ENCODE peak calls at places on chromosomes 3 and 15, in eight cellular contexts. One of them, this sample, is unnamed.
A peak's percentile ranks its signal among the peaks of the same experiment; 100 is the strongest.

GRCh38 chr3:153051427-153052095 is 110.5 kb upstream of the RAP2B start:
- DNase-seq in kidney: no peak
- DNase-seq in A673: peak; percentile 41
- DNase-seq in right lobe of liver: no peak
- DNase-seq in foreskin keratinocyte: peak; percentile 96
- DNase-seq in RWPE2: no peak
- DNase-seq in IMR-90: peak; percentile 92
- DNase-seq in colonic mucosa: peak; percentile 41
- DNase-seq in this sample: peak; percentile 79

GRCh38 chr3:186024210-186024609 is 84.7 kb downstream of the ETV5 start:
- DNase-seq in colonic mucosa: no peak
- DNase-seq in kidney: no peak
- DNase-seq in IMR-90: no peak
- DNase-seq in foreskin keratinocyte: no peak
- DNase-seq in RWPE2: no peak
- DNase-seq in right lobe of liver: no peak
- DNase-seq in A673: no peak
- DNase-seq in this sample: no peak

GRCh38 chr3:21274000-21274671 is 476.9 kb downstream of the ZNF385D start:
- DNase-seq in right lobe of liver: no peak
- DNase-seq in A673: no peak
- DNase-seq in kidney: no peak
- DNase-seq in IMR-90: peak; percentile 17
- DNase-seq in colonic mucosa: no peak
- DNase-seq in foreskin keratinocyte: peak; percentile 48
- DNase-seq in RWPE2: no peak
- DNase-seq in this sample: no peak

GRCh38 chr15:61634837-61635236 is 405.7 kb upstream of the RORA start:
- DNase-seq in right lobe of liver: no peak
- DNase-seq in A673: no peak
- DNase-seq in RWPE2: no peak
- DNase-seq in foreskin keratinocyte: no peak
- DNase-seq in kidney: no peak
- DNase-seq in IMR-90: no peak
- DNase-seq in colonic mucosa: no peak
- DNase-seq in this sample: no peak

GRCh38 chr15:73125219-73125618 is 73.0 kb downstream of the NEO1 start:
- DNase-seq in RWPE2: no peak
- DNase-seq in right lobe of liver: no peak
- DNase-seq in kidney: no peak
- DNase-seq in IMR-90: peak; percentile 35
- DNase-seq in colonic mucosa: no peak
- DNase-seq in A673: no peak
- DNase-seq in foreskin keratinocyte: peak; percentile 6
- DNase-seq in this sample: no peak

GRCh38 chr3:160184655-160185054 is 40.6 kb upstream of the C3orf80 start:
- DNase-seq in IMR-90: peak; percentile 82
- DNase-seq in RWPE2: no peak
- DNase-seq in A673: no peak
- DNase-seq in foreskin keratinocyte: no peak
- DNase-seq in colonic mucosa: no peak
- DNase-seq in kidney: no peak
- DNase-seq in right lobe of liver: no peak
- DNase-seq in this sample: no peak

GRCh38 chr3:113890256-113890900 is 51.8 kb downstream of the GRAMD1C start:
- DNase-seq in colonic mucosa: peak; percentile 28
- DNase-seq in right lobe of liver: peak; percentile 73
- DNase-seq in IMR-90: no peak
- DNase-seq in RWPE2: no peak
- DNase-seq in A673: no peak
- DNase-seq in foreskin keratinocyte: no peak
- DNase-seq in kidney: no peak
- DNase-seq in this sample: no peak

GRCh38 chr3:179323197-179323901 is 518 bp downstream of the ZNF639 start:
- DNase-seq in foreskin keratinocyte: peak; percentile 54
- DNase-seq in RWPE2: peak; percentile 70
- DNase-seq in IMR-90: peak; percentile 70
- DNase-seq in A673: peak; percentile 81
- DNase-seq in colonic mucosa: peak; percentile 74
- DNase-seq in kidney: peak; percentile 93
- DNase-seq in right lobe of liver: peak; percentile 76
- DNase-seq in this sample: peak; percentile 68

GRCh38 chr3:27345493-27345892 is 23.7 kb downstream of the NEK10 start:
- DNase-seq in IMR-90: no peak
- DNase-seq in right lobe of liver: peak; percentile 53
- DNase-seq in foreskin keratinocyte: no peak
- DNase-seq in A673: no peak
- DNase-seq in colonic mucosa: peak; percentile 40
- DNase-seq in kidney: no peak
- DNase-seq in RWPE2: no peak
- DNase-seq in this sample: no peak

GRCh38 chr3:10901293-10902010 is 85.4 kb downstream of the SLC6A11 start:
- DNase-seq in kidney: no peak
- DNase-seq in A673: no peak
- DNase-seq in colonic mucosa: no peak
- DNase-seq in right lobe of liver: no peak
- DNase-seq in IMR-90: no peak
- DNase-seq in foreskin keratinocyte: no peak
- DNase-seq in RWPE2: no peak
- DNase-seq in this sample: no peak

GRCh38 chr15:27399236-27399635 is 428.3 kb downstream of the GABRG3 start:
- DNase-seq in RWPE2: no peak
- DNase-seq in foreskin keratinocyte: no peak
- DNase-seq in colonic mucosa: no peak
- DNase-seq in A673: no peak
- DNase-seq in kidney: no peak
- DNase-seq in IMR-90: no peak
- DNase-seq in right lobe of liver: no peak
- DNase-seq in this sample: no peak

GRCh38 chr3:65526656-65527055 is 512.1 kb downstream of the MAGI1 start:
- DNase-seq in right lobe of liver: no peak
- DNase-seq in foreskin keratinocyte: no peak
- DNase-seq in A673: no peak
- DNase-seq in IMR-90: no peak
- DNase-seq in RWPE2: no peak
- DNase-seq in colonic mucosa: no peak
- DNase-seq in kidney: no peak
- DNase-seq in this sample: no peak

GRCh38 chr3:65523878-65524277 is 514.8 kb downstream of the MAGI1 start:
- DNase-seq in RWPE2: no peak
- DNase-seq in foreskin keratinocyte: no peak
- DNase-seq in A673: no peak
- DNase-seq in IMR-90: no peak
- DNase-seq in kidney: no peak
- DNase-seq in colonic mucosa: no peak
- DNase-seq in right lobe of liver: no peak
- DNase-seq in this sample: no peak

GRCh38 chr3:65521032-65521431 is 517.7 kb downstream of the MAGI1 start:
- DNase-seq in A673: no peak
- DNase-seq in colonic mucosa: no peak
- DNase-seq in foreskin keratinocyte: no peak
- DNase-seq in kidney: no peak
- DNase-seq in right lobe of liver: no peak
- DNase-seq in IMR-90: no peak
- DNase-seq in RWPE2: no peak
- DNase-seq in this sample: no peak

GRCh38 chr3:65524544-65525070 is 514.1 kb downstream of the MAGI1 start:
- DNase-seq in right lobe of liver: no peak
- DNase-seq in IMR-90: no peak
- DNase-seq in A673: no peak
- DNase-seq in colonic mucosa: no peak
- DNase-seq in kidney: no peak
- DNase-seq in foreskin keratinocyte: no peak
- DNase-seq in RWPE2: no peak
- DNase-seq in this sample: no peak
- H3K27ac ChIP-seq in right lobe of liver: no peak overlapping the region
- H3K27ac ChIP-seq in IMR-90: no peak overlapping the region
- H3K27ac ChIP-seq in A673: no peak overlapping the region
- H3K27ac ChIP-seq in colonic mucosa: no peak overlapping the region
- H3K27ac ChIP-seq in kidney: no peak overlapping the region
- H3K27ac ChIP-seq in foreskin keratinocyte: no peak overlapping the region
- H3K27ac ChIP-seq in RWPE2: no peak overlapping the region
- H3K27ac ChIP-seq in this sample: no peak overlapping the region

GRCh38 chr15:66698318-66698961 is 3.6 kb upstream of the SMAD6 start:
- DNase-seq in colonic mucosa: peak; percentile 75
- DNase-seq in A673: peak; percentile 84
- DNase-seq in IMR-90: peak; percentile 56
- DNase-seq in right lobe of liver: peak; percentile 85
- DNase-seq in RWPE2: no peak
- DNase-seq in kidney: peak; percentile 84
- DNase-seq in foreskin keratinocyte: peak; percentile 27
- DNase-seq in this sample: peak; percentile 56
- TF ChIP-seq CTCF in colonic mucosa: peak; percentile 67
- TF ChIP-seq CTCF in A673: peak; percentile 67
- TF ChIP-seq CTCF in IMR-90: peak; percentile 80
- TF ChIP-seq CTCF in right lobe of liver: peak; percentile 92
- TF ChIP-seq CTCF in RWPE2: peak; percentile 97
- TF ChIP-seq CTCF in kidney: peak; percentile 89
- TF ChIP-seq CTCF in foreskin keratinocyte: peak; percentile 68
- TF ChIP-seq CTCF in this sample: peak; percentile 86

GRCh38 chr3:130316164-130316563 is 29.3 kb upstream of the COL6A5 start:
- DNase-seq in RWPE2: no peak
- DNase-seq in A673: no peak
- DNase-seq in kidney: no peak
- DNase-seq in right lobe of liver: no peak
- DNase-seq in IMR-90: peak; percentile 31
- DNase-seq in foreskin keratinocyte: no peak
- DNase-seq in colonic mucosa: peak; percentile 19
- DNase-seq in this sample: no peak
- H3K27ac ChIP-seq in RWPE2: no peak overlapping the region
- H3K27ac ChIP-seq in A673: no peak overlapping the region
- H3K27ac ChIP-seq in kidney: no peak overlapping the region
- H3K27ac ChIP-seq in right lobe of liver: no peak overlapping the region
- H3K27ac ChIP-seq in IMR-90: no peak overlapping the region
- H3K27ac ChIP-seq in foreskin keratinocyte: no peak overlapping the region
- H3K27ac ChIP-seq in colonic mucosa: no peak overlapping the region
- H3K27ac ChIP-seq in this sample: no peak overlapping the region

DNA sequence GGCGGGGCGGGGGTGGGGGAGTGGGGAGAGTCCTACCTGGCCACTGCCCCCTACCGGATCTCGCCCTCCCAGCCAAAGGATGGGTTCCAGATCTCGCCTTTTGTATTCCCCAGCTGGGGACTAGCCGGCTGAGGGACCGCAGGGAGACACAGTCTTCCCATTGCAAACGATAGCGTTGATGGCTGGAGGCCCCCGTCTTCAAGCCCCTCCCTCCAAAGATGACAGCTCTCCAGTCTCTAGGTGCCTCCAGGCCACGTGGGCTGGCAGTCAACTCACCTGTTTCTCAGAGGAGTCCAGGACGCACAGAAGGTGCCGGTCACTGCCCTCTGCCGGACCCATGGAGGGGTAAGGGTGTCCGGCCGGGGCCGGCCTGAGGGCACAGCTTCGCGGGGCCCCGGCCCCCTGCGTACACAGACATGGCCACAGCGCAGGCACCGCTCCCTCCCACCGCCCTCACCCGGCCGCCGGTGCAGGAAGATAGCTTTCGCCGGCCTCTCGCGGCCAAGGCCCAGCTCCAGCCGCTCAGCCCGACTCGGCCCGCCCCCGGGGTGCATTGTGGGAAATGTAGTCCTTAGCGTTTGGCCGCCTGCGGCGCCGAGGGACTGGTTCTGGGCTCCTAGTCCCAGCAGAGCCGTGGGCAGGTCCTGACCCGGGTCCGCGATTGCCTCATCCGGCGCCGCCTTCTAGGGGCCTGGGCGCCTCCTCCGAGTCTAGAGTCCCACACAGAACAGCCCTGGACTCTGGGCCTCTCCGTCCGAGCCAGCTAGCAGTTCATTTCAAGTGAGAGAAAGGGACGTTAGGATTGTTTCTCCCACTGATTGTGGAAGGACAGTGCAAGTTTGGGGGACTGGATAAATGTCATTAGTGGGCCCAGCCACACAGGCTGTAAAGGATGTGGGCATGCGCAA is at the start of gene MON1A:
- DNase-seq in IMR-90: peak; percentile 82
- DNase-seq in A673: peak; percentile 76
- DNase-seq in right lobe of liver: peak; percentile 99
- DNase-seq in RWPE2: peak; percentile 95
- DNase-seq in kidney: peak; percentile 98
- DNase-seq in colonic mucosa: peak; percentile 99
- DNase-seq in foreskin keratinocyte: peak; percentile 86
- DNase-seq in this sample: peak; percentile 77
- TF ChIP-seq CTCF in IMR-90: peak; percentile 16
- TF ChIP-seq CTCF in A673: no peak
- TF ChIP-seq CTCF in right lobe of liver: peak; percentile 40
- TF ChIP-seq CTCF in RWPE2: peak; percentile 48
- TF ChIP-seq CTCF in kidney: no peak
- TF ChIP-seq CTCF in colonic mucosa: no peak
- TF ChIP-seq CTCF in foreskin keratinocyte: peak; percentile 49
- TF ChIP-seq CTCF in this sample: peak; percentile 49

DNA sequence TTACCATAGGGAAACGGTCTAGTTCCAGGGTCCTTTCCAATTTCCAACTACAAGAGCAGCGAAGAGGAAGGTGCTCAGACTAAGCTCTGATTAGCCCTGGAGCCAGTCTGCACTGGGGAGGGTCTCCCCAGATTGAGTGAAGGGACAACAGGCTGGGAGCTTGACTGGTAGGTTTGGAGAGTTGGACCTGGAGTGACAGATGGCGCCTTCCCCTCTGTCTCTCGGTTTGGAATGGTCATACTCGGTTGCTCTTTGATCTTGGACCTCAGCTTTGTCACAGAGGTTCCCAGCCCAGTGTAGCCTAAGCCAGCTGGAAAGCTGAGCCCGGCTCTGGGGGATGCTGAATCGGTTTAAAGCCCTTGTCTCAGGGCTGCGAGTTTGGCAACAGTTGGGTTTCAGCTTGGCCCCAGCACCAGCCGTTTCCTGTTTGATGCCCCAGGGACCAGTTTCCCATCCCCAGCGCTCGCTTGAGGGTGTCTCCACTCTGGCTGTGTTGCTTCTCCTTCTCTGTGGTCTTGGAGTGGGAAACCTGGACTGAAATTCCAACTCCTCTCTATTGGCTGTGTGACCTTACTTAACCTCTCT is 53.1 kb upstream of the ULK4 start:
- DNase-seq in RWPE2: no peak
- DNase-seq in foreskin keratinocyte: no peak
- DNase-seq in IMR-90: no peak
- DNase-seq in kidney: peak; percentile 83
- DNase-seq in right lobe of liver: peak; percentile 87
- DNase-seq in colonic mucosa: peak; percentile 61
- DNase-seq in A673: peak; percentile 87
- DNase-seq in this sample: no peak
- H3K27ac ChIP-seq in RWPE2: no peak overlapping the region
- H3K27ac ChIP-seq in foreskin keratinocyte: no peak overlapping the region
- H3K27ac ChIP-seq in IMR-90: peak overlapping the region; percentile 34
- H3K27ac ChIP-seq in kidney: peak overlapping the region; percentile 82
- H3K27ac ChIP-seq in right lobe of liver: peak overlapping the region; percentile 76
- H3K27ac ChIP-seq in colonic mucosa: peak overlapping the region; percentile 71
- H3K27ac ChIP-seq in A673: peak overlapping the region; percentile 66
- H3K27ac ChIP-seq in this sample: peak overlapping the region; percentile 54

GRCh38 chr3:123652346-123652984 is 67.6 kb upstream of the HACD2 start:
- DNase-seq in right lobe of liver: peak; percentile 73
- DNase-seq in foreskin keratinocyte: peak; percentile 32
- DNase-seq in kidney: peak; percentile 91
- DNase-seq in A673: peak; percentile 78
- DNase-seq in colonic mucosa: peak; percentile 88
- DNase-seq in RWPE2: no peak
- DNase-seq in IMR-90: peak; percentile 61
- DNase-seq in this sample: peak; percentile 79
- TF ChIP-seq CTCF in right lobe of liver: peak; percentile 77
- TF ChIP-seq CTCF in foreskin keratinocyte: peak; percentile 95
- TF ChIP-seq CTCF in kidney: peak; percentile 95
- TF ChIP-seq CTCF in A673: peak; percentile 89
- TF ChIP-seq CTCF in colonic mucosa: peak; percentile 90
- TF ChIP-seq CTCF in RWPE2: peak; percentile 96
- TF ChIP-seq CTCF in IMR-90: peak; percentile 90
- TF ChIP-seq CTCF in this sample: peak; percentile 94